ENCODE peak calls at places on chromosomes 16 and 17, in eight cellular contexts. C is uterus, I is AG04450, Y is stomach, N is neural progenitor cell, G is heart right ventricle, V is IMR-90, D is A673. S is an unnamed sample.

GRCh38 chr16:3129137-3130131 is 5.4 kb upstream of the ZNF213 start:
- DNase-seq in C (peak; percentile 73), I (peak; percentile 70), Y (peak; percentile 73), N (peak; percentile 89), G (peak; percentile 62), V (peak; percentile 86), D (peak; percentile 90), S (peak; percentile 67)

GRCh38 chr17:42407289-42407836 is 15.7 kb downstream of the CAVIN1 start:
- DNase-seq in C (peak; percentile 89), I (no peak), Y (peak; percentile 93), N (peak; percentile 79), G (peak; percentile 82), V (peak; percentile 39), D (peak; percentile 73), S (peak; percentile 69)

GRCh38 chr17:82548681-82549303 is 29.3 kb downstream of the FOXK2 start:
- DNase-seq in C (peak; percentile 69), I (no peak), Y (no peak), N (no peak), G (no peak), V (no peak), D (no peak), S (no peak)

GRCh38 chr16:5415123-5415522 is 317.5 kb upstream of the EEF2KMT start:
- DNase-seq in C (no peak), I (no peak), Y (no peak), N (peak; percentile 37), G (no peak), V (no peak), D (no peak), S (no peak)

GRCh38 chr17:78838574-78839005 is 2.0 kb downstream of the USP36 start:
- DNase-seq in C (no peak), I (no peak), Y (peak; percentile 82), N (no peak), G (no peak), V (no peak), D (no peak), S (no peak)

GRCh38 chr17:1661045-1661444 is 11.4 kb upstream of the RILP start:
- DNase-seq in C (no peak), I (no peak), Y (no peak), N (no peak), G (no peak), V (no peak), D (no peak), S (no peak)

GRCh38 chr17:81870978-81871386 is at the start of gene ARHGDIA:
- DNase-seq in C (no peak), I (no peak), Y (no peak), N (peak; percentile 93), G (no peak), V (no peak), D (no peak), S (no peak)

GRCh38 chr16:22732315-22732840 is 81.6 kb upstream of the HS3ST2 start:
- DNase-seq in C (no peak), I (no peak), Y (no peak), N (no peak), G (no peak), V (no peak), D (no peak), S (no peak)

GRCh38 chr16:1363501-1364041 is 11.8 kb downstream of the GNPTG start:
- DNase-seq in C (no peak), I (no peak), Y (peak; percentile 77), N (peak; percentile 72), G (peak; percentile 58), V (peak; percentile 12), D (peak; percentile 62), S (no peak)

GRCh38 chr17:63189082-63189481 is 223.0 kb downstream of the TANC2 start:
- DNase-seq in C (no peak), I (no peak), Y (no peak), N (no peak), G (no peak), V (peak; percentile 78), D (no peak), S (no peak)

GRCh38 chr17:38762231-38762630 is 9.7 kb downstream of the PSMB3 start:
- DNase-seq in C (no peak), I (no peak), Y (no peak), N (no peak), G (no peak), V (no peak), D (no peak), S (no peak)

GRCh38 chr17:18262111-18262510 is 1.6 kb downstream of the MIEF2 start:
- DNase-seq in C (no peak), I (no peak), Y (no peak), N (no peak), G (no peak), V (no peak), D (no peak), S (no peak)

GRCh38 chr17:82882715-82883446 is 43.1 kb upstream of the ZNF750 start:
- DNase-seq in C (no peak), I (no peak), Y (peak; percentile 90), N (no peak), G (no peak), V (no peak), D (no peak), S (no peak)

GRCh38 chr16:68715471-68715870 is 21.6 kb upstream of the CDH1 start:
- DNase-seq in C (no peak), I (no peak), Y (no peak), N (no peak), G (no peak), V (no peak), D (no peak), S (no peak)

GRCh38 chr16:57798953-57799618 is 3.2 kb downstream of the KIFC3 start:
- DNase-seq in C (no peak), I (no peak), Y (peak; percentile 43), N (no peak), G (no peak), V (no peak), D (no peak), S (no peak)

GRCh38 chr17:62974788-62975586 is 9.0 kb downstream of the TANC2 start:
- DNase-seq in C (no peak), I (no peak), Y (no peak), N (no peak), G (no peak), V (no peak), D (no peak), S (no peak)

GRCh38 chr17:48016112-48016511 is 21.5 kb downstream of the COPZ2 start:
- DNase-seq in C (no peak), I (no peak), Y (no peak), N (no peak), G (no peak), V (peak; percentile 86), D (no peak), S (no peak)

GRCh38 chr16:84143784-84144199 is 1.2 kb downstream of the HSDL1 start:
- DNase-seq in C (no peak), I (no peak), Y (no peak), N (peak; percentile 71), G (no peak), V (no peak), D (no peak), S (no peak)

GRCh38 chr17:8079291-8080207 is 8.0 kb downstream of the ALOX12B start:
- DNase-seq in C (peak; percentile 61), I (no peak), Y (peak; percentile 75), N (peak; percentile 87), G (peak; percentile 78), V (peak; percentile 33), D (peak; percentile 80), S (peak; percentile 80)

GRCh38 chr17:19539040-19539399 is 5.4 kb downstream of the SLC47A1 start:
- DNase-seq in C (no peak), I (no peak), Y (no peak), N (no peak), G (no peak), V (no peak), D (no peak), S (no peak)

GRCh38 chr16:57476546-57477410 is 9.5 kb downstream of the DOK4 start:
- DNase-seq in C (no peak), I (no peak), Y (no peak), N (no peak), G (no peak), V (no peak), D (no peak), S (no peak)

GRCh38 chr16:81729451-81729850 is 49.6 kb upstream of the PLCG2 start:
- DNase-seq in C (no peak), I (no peak), Y (no peak), N (peak; percentile 60), G (no peak), V (no peak), D (peak; percentile 44), S (no peak)
- TF ChIP-seq CTCF in C (no peak), I (no peak), Y (no peak), N (peak; percentile 34), G (no peak), V (no peak), D (peak; percentile 36), S (no peak)

GRCh38 chr16:89319883-89320716 is 102.6 kb downstream of the ZNF778 start:
- DNase-seq in C (no peak), I (no peak), Y (peak; percentile 51), N (no peak), G (peak; percentile 41), V (peak; percentile 85), D (peak; percentile 55), S (peak; percentile 73)
- H3K4me3 ChIP-seq in C (peak overlapping the region; percentile 6), I (peak overlapping the region; percentile 20), Y (peak overlapping the region; percentile 32), N (no peak overlapping the region), G (peak overlapping the region; percentile 6), V (no peak overlapping the region), D (no peak overlapping the region), S (peak overlapping the region; percentile 6)

GRCh38 chr17:80649200-80649644 is 104.6 kb downstream of the RPTOR start:
- DNase-seq in C (no peak), I (no peak), Y (no peak), N (no peak), G (no peak), V (no peak), D (no peak), S (no peak)
- TF ChIP-seq CTCF in C (no peak), I (no peak), Y (no peak), N (no peak), G (no peak), V (no peak), D (no peak), S (no peak)

DNA sequence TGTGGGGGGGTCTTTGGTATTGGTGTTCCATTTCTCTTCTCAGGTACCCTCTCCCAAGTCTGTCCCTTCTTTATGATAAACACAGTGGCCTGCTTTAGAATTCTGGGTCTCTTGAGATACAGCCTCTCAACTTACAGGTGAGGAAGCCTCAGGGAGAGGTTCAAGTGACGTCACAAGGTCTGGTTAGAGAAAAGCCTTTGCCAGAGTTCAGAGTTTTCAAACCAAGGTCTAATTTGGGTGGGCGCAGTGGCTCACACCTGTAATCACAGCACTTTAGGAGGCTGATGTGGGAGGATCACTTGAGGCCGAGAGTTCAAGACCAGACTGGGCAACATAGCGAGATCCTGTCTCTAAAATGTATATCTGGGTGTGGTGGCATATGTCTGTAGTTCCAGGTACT is 2.1 kb downstream of the IRF8 start:
- DNase-seq in C (no peak), I (no peak), Y (no peak), N (no peak), G (no peak), V (no peak), D (no peak), S (no peak)
- H3K4me3 ChIP-seq in C (no peak overlapping the region), I (no peak overlapping the region), Y (peak overlapping the region; percentile 64), N (no peak overlapping the region), G (no peak overlapping the region), V (no peak overlapping the region), D (no peak overlapping the region), S (no peak overlapping the region)

GRCh38 chr16:87580855-87581261 is 21.4 kb upstream of the JPH3 start:
- DNase-seq in C (no peak), I (no peak), Y (no peak), N (no peak), G (no peak), V (peak; percentile 46), D (peak; percentile 56), S (no peak)
- TF ChIP-seq CTCF in C (no peak), I (no peak), Y (no peak), N (no peak), G (no peak), V (no peak), D (no peak), S (no peak)